ENCODE peak calls at places on chromosomes 1 and 21, in five cellular contexts. One of them, this sample, is unnamed.

GRCh38 chr21:36207577-36208320 is 51.1 kb downstream of the DOP1B start:
- DNase-seq in HepG2: no peak
- DNase-seq in IMR-90: peak; percentile 81
- DNase-seq in A549: no peak
- DNase-seq in SK-N-SH: no peak
- DNase-seq in this sample: no peak

GRCh38 chr1:41023279-41023990 is 1.9 kb upstream of the SLFNL1 start:
- DNase-seq in HepG2: peak; percentile 16
- DNase-seq in IMR-90: no peak
- DNase-seq in A549: no peak
- DNase-seq in SK-N-SH: peak; percentile 73
- DNase-seq in this sample: no peak

GRCh38 chr1:2591581-2592261 is 5.1 kb downstream of the PRXL2B start:
- DNase-seq in HepG2: no peak
- DNase-seq in IMR-90: no peak
- DNase-seq in A549: no peak
- DNase-seq in SK-N-SH: peak; percentile 31
- DNase-seq in this sample: no peak

GRCh38 chr1:162131405-162132321 is 62.2 kb downstream of the NOS1AP start:
- DNase-seq in HepG2: peak; percentile 91
- DNase-seq in IMR-90: no peak
- DNase-seq in A549: no peak
- DNase-seq in SK-N-SH: no peak
- DNase-seq in this sample: no peak

GRCh38 chr1:235637756-235638155 is 11.8 kb downstream of the GNG4 start:
- DNase-seq in HepG2: no peak
- DNase-seq in IMR-90: no peak
- DNase-seq in A549: no peak
- DNase-seq in SK-N-SH: no peak
- DNase-seq in this sample: no peak

GRCh38 chr1:116769050-116769449 is 14.8 kb downstream of the CD2 start:
- DNase-seq in HepG2: no peak
- DNase-seq in IMR-90: no peak
- DNase-seq in A549: no peak
- DNase-seq in SK-N-SH: no peak
- DNase-seq in this sample: no peak

GRCh38 chr1:170309389-170310013 is 163.7 kb downstream of the NTMT2 start:
- DNase-seq in HepG2: no peak
- DNase-seq in IMR-90: peak; percentile 95
- DNase-seq in A549: no peak
- DNase-seq in SK-N-SH: peak; percentile 1
- DNase-seq in this sample: no peak

GRCh38 chr1:92886886-92887419 is 55.1 kb downstream of the RPL5 start:
- DNase-seq in HepG2: peak; percentile 93
- DNase-seq in IMR-90: no peak
- DNase-seq in A549: no peak
- DNase-seq in SK-N-SH: no peak
- DNase-seq in this sample: no peak

GRCh38 chr1:22884806-22885559 is 87.7 kb downstream of the LACTBL1 start:
- DNase-seq in HepG2: no peak
- DNase-seq in IMR-90: no peak
- DNase-seq in A549: no peak
- DNase-seq in SK-N-SH: no peak
- DNase-seq in this sample: no peak

GRCh38 chr1:71089536-71090270 is 8.9 kb upstream of the ZRANB2 start:
- DNase-seq in HepG2: no peak
- DNase-seq in IMR-90: peak; percentile 69
- DNase-seq in A549: no peak
- DNase-seq in SK-N-SH: no peak
- DNase-seq in this sample: no peak

GRCh38 chr1:61241411-61241838 is 159.1 kb downstream of the NFIA start:
- DNase-seq in HepG2: no peak
- DNase-seq in IMR-90: no peak
- DNase-seq in A549: no peak
- DNase-seq in SK-N-SH: no peak
- DNase-seq in this sample: no peak

GRCh38 chr21:42122808-42123207 is 51.7 kb downstream of the UMODL1 start:
- DNase-seq in HepG2: no peak
- DNase-seq in IMR-90: no peak
- DNase-seq in A549: no peak
- DNase-seq in SK-N-SH: no peak
- DNase-seq in this sample: no peak

GRCh38 chr1:161192476-161193465 is 6.1 kb downstream of the ADAMTS4 start:
- DNase-seq in HepG2: peak; percentile 72
- DNase-seq in IMR-90: peak; percentile 65
- DNase-seq in A549: peak; percentile 72
- DNase-seq in SK-N-SH: peak; percentile 89
- DNase-seq in this sample: peak; percentile 70

GRCh38 chr1:197917813-197918646 is 858 bp downstream of the LHX9 start:
- DNase-seq in HepG2: no peak
- DNase-seq in IMR-90: no peak
- DNase-seq in A549: peak; percentile 23
- DNase-seq in SK-N-SH: peak; percentile 53
- DNase-seq in this sample: peak; percentile 65

GRCh38 chr1:8431028-8431427 is 113.1 kb downstream of the SLC45A1 start:
- DNase-seq in HepG2: no peak
- DNase-seq in IMR-90: no peak
- DNase-seq in A549: no peak
- DNase-seq in SK-N-SH: no peak
- DNase-seq in this sample: no peak

GRCh38 chr1:193111641-193112090 is 6.5 kb upstream of the GLRX2 start:
- DNase-seq in HepG2: peak; percentile 67
- DNase-seq in IMR-90: peak; percentile 87
- DNase-seq in A549: peak; percentile 57
- DNase-seq in SK-N-SH: no peak
- DNase-seq in this sample: no peak

GRCh38 chr1:12134716-12135115 is 32.1 kb upstream of the TNFRSF1B start:
- DNase-seq in HepG2: no peak
- DNase-seq in IMR-90: no peak
- DNase-seq in A549: no peak
- DNase-seq in SK-N-SH: no peak
- DNase-seq in this sample: no peak

GRCh38 chr1:152107984-152108898 is 7.0 kb downstream of the TCHH start:
- DNase-seq in HepG2: no peak
- DNase-seq in IMR-90: peak; percentile 46
- DNase-seq in A549: peak; percentile 83
- DNase-seq in SK-N-SH: no peak
- DNase-seq in this sample: no peak

GRCh38 chr1:159771501-159771900 is 9.3 kb upstream of the DUSP23 start:
- DNase-seq in HepG2: no peak
- DNase-seq in IMR-90: no peak
- DNase-seq in A549: no peak
- DNase-seq in SK-N-SH: no peak
- DNase-seq in this sample: no peak

DNA sequence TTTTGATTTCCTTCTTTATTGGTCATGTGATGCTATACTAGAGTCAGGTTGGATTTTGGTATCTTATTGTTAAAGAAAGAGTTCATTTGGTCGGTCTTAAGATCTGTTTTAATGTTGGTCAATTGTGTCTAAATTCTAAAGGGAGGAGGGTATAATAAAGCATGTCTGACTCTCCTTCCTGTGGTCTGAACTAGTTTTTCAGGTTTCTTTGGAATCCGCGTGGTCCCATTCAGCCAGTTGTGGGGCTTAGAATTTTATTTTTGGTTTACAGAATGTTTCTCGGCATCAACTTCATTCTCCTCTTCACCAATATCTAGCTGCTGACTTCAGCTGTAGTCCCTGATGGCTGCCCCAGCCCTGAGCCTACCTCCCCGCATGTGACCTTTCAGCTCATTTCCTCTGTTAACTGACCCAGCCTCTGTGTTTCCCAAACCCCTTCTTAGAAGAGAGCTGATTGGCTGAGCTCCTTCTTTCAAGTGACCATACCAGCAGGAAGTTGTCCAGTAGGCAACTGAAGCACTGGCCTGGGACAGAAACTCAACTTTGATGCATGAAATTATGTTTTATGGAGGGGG is 8.7 kb upstream of the MYOC start:
- DNase-seq in HepG2: no peak
- DNase-seq in IMR-90: no peak
- DNase-seq in A549: no peak
- DNase-seq in SK-N-SH: no peak
- DNase-seq in this sample: no peak
- TF ChIP-seq RAD21 in HepG2: no peak
- TF ChIP-seq RAD21 in IMR-90: no peak
- TF ChIP-seq RAD21 in A549: no peak
- TF ChIP-seq RAD21 in SK-N-SH: no peak
- TF ChIP-seq RAD21 in this sample: no peak

DNA sequence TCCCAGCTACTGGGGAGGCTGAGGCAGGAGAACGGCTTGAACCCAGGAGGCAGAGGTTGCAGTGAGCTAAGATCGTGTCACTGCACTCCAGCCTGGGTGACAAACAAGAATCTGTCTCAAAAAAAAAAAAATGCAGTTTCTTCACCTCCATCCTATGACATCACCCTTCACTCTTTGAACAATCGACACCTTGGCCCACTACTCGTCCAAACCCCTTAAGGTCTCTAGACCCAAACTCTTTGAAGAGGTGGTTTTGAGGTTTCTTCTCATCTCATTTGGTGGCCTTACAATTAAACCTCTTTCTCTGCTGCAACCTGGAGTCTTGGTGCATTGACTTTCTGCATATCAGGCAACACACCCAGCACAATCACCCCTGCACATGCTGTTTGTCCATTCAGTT is 86.1 kb downstream of the SLC16A1 start:
- DNase-seq in HepG2: no peak
- DNase-seq in IMR-90: no peak
- DNase-seq in A549: no peak
- DNase-seq in SK-N-SH: no peak
- DNase-seq in this sample: no peak
- H3K4me2 ChIP-seq in HepG2: no peak overlapping the region
- H3K4me2 ChIP-seq in IMR-90: no peak overlapping the region
- H3K4me2 ChIP-seq in A549: no peak overlapping the region
- H3K4me2 ChIP-seq in SK-N-SH: no peak overlapping the region
- H3K4me2 ChIP-seq in this sample: no peak overlapping the region

GRCh38 chr1:246069581-246069980 is 437.5 kb downstream of the SMYD3 start:
- DNase-seq in HepG2: no peak
- DNase-seq in IMR-90: no peak
- DNase-seq in A549: no peak
- DNase-seq in SK-N-SH: no peak
- DNase-seq in this sample: no peak

GRCh38 chr1:246074421-246074820 is 432.7 kb downstream of the SMYD3 start:
- DNase-seq in HepG2: no peak
- DNase-seq in IMR-90: no peak
- DNase-seq in A549: no peak
- DNase-seq in SK-N-SH: no peak
- DNase-seq in this sample: no peak

GRCh38 chr1:246068619-246069509 is 438.2 kb downstream of the SMYD3 start:
- DNase-seq in HepG2: no peak
- DNase-seq in IMR-90: no peak
- DNase-seq in A549: no peak
- DNase-seq in SK-N-SH: no peak
- DNase-seq in this sample: no peak

GRCh38 chr1:246068113-246068512 is 439.0 kb downstream of the SMYD3 start:
- DNase-seq in HepG2: no peak
- DNase-seq in IMR-90: no peak
- DNase-seq in A549: no peak
- DNase-seq in SK-N-SH: no peak
- DNase-seq in this sample: no peak

DNA sequence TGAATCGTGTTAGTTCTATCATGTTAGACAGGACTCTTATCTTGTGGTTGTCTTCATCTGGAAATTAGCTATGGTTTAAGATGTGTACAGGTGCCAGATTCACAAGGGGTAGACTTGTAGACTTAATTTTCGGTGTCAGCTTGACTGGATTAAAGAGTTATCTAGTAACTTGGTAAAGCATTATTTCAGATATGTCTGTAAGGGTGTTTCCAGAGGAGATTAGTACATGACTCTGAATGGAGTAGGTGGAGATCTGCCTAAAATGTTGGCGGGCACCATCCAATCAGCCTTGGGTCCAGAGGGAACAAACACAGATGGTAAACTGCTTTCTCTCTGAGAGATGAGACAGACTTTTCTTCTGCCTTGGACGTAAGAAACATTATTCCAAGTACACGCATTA is 434.6 kb downstream of the SMYD3 start:
- DNase-seq in HepG2: no peak
- DNase-seq in IMR-90: no peak
- DNase-seq in A549: no peak
- DNase-seq in SK-N-SH: no peak
- DNase-seq in this sample: no peak
- TF ChIP-seq RAD21 in HepG2: no peak
- TF ChIP-seq RAD21 in IMR-90: no peak
- TF ChIP-seq RAD21 in A549: no peak
- TF ChIP-seq RAD21 in SK-N-SH: no peak
- TF ChIP-seq RAD21 in this sample: no peak

DNA sequence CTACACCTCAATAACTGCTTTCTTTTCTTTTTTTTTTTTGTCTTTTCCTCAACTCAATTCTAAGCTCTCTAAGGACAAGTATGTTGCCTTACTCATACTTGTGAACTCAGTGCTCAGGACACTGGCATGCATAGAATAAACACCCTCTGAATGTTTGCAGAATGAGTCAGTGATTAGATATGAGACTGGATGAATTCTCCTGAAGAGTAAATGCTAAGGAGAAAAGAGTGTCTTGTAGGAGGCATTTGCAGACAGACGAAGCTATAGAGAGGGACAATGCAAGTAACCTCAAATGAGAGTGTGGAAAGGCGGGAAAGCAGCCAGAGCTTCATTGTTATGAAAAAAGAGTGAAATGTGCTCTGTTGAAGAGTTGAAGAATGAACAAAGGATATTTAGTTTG is 166.0 kb upstream of the DPYD start:
- DNase-seq in HepG2: peak; percentile 56
- DNase-seq in IMR-90: peak; percentile 99
- DNase-seq in A549: peak; percentile 96
- DNase-seq in SK-N-SH: no peak
- DNase-seq in this sample: no peak
- H3K4me2 ChIP-seq in HepG2: no peak overlapping the region
- H3K4me2 ChIP-seq in IMR-90: peak overlapping the region; percentile 76
- H3K4me2 ChIP-seq in A549: peak overlapping the region; percentile 70
- H3K4me2 ChIP-seq in SK-N-SH: peak overlapping the region; percentile 54
- H3K4me2 ChIP-seq in this sample: no peak overlapping the region

This sample was measured in H1.